ENCODE peak calls at places on chromosomes 13 and 19, in eight cellular contexts. W is AG04450; X is PC-9; P is thyroid gland; C is CD4-positive, alpha-beta T cell; T is astrocyte; Q is hepatocyte; S is right cardiac atrium. M is an unnamed sample.

GRCh38 chr13:106586764-106587163 is 18.8 kb upstream of the ARGLU1 start:
- DNase-seq in W (no peak), X (no peak), P (no peak), C (no peak), T (no peak), Q (no peak), S (no peak), M (no peak)

GRCh38 chr13:40101708-40102359 is 446.4 kb downstream of the COG6 start:
- DNase-seq in W (no peak), X (no peak), P (no peak), C (no peak), T (no peak), Q (no peak), S (no peak), M (no peak)

GRCh38 chr13:52070929-52071523 is 46.5 kb downstream of the UTP14C start:
- DNase-seq in W (no peak), X (no peak), P (no peak), C (peak; percentile 3), T (peak; percentile 16), Q (no peak), S (no peak), M (no peak)

GRCh38 chr19:35959040-35959967 is 23.1 kb downstream of the LRFN3 start:
- DNase-seq in W (no peak), X (no peak), P (peak; percentile 12), C (peak; percentile 83), T (no peak), Q (peak; percentile 33), S (peak; percentile 77), M (peak; percentile 73)

GRCh38 chr13:74708629-74709028 is 574.4 kb upstream of the KLF12 start:
- DNase-seq in W (no peak), X (no peak), P (no peak), C (no peak), T (no peak), Q (no peak), S (no peak), M (no peak)

GRCh38 chr19:30069535-30070197 is 127.6 kb downstream of the URI1 start:
- DNase-seq in W (no peak), X (no peak), P (no peak), C (no peak), T (no peak), Q (no peak), S (no peak), M (no peak)

GRCh38 chr19:43464089-43464775 is 1.2 kb downstream of the LYPD3 start:
- DNase-seq in W (no peak), X (no peak), P (peak; percentile 63), C (peak; percentile 69), T (no peak), Q (peak; percentile 83), S (peak; percentile 94), M (no peak)

GRCh38 chr19:36049080-36049698 is 4.9 kb downstream of the THAP8 start:
- DNase-seq in W (no peak), X (no peak), P (no peak), C (no peak), T (no peak), Q (no peak), S (no peak), M (no peak)

GRCh38 chr13:40568672-40569350 is 97.6 kb downstream of the FOXO1 start:
- DNase-seq in W (no peak), X (no peak), P (no peak), C (no peak), T (peak; percentile 31), Q (no peak), S (no peak), M (no peak)

GRCh38 chr13:53357582-53357981 is 329.0 kb downstream of the OLFM4 start:
- DNase-seq in W (no peak), X (no peak), P (no peak), C (no peak), T (no peak), Q (no peak), S (no peak), M (no peak)

GRCh38 chr19:23071087-23071511 is 45.7 kb upstream of the ZNF730 start:
- DNase-seq in W (no peak), X (no peak), P (peak; percentile 3), C (no peak), T (peak; percentile 18), Q (no peak), S (peak; percentile 75), M (no peak)

GRCh38 chr13:89496478-89496877 is 1825.3 kb downstream of the SLITRK5 start:
- DNase-seq in W (no peak), X (no peak), P (no peak), C (no peak), T (peak; percentile 34), Q (no peak), S (no peak), M (no peak)

GRCh38 chr13:94329754-94330551 is 149.5 kb downstream of the DCT start:
- DNase-seq in W (peak; percentile 70), X (no peak), P (no peak), C (no peak), T (peak; percentile 94), Q (peak; percentile 42), S (no peak), M (no peak)

GRCh38 chr19:5891938-5892771 is 11.4 kb downstream of the NDUFA11 start:
- DNase-seq in W (no peak), X (no peak), P (peak; percentile 41), C (no peak), T (peak; percentile 15), Q (peak; percentile 76), S (peak; percentile 83), M (no peak)

GRCh38 chr13:97134364-97135095 is 87.6 kb upstream of the MBNL2 start:
- DNase-seq in W (no peak), X (no peak), P (no peak), C (no peak), T (peak; percentile 47), Q (no peak), S (no peak), M (no peak)

GRCh38 chr19:16363133-16363851 is 38.7 kb downstream of the KLF2 start:
- DNase-seq in W (no peak), X (peak; percentile 10), P (peak; percentile 69), C (no peak), T (no peak), Q (peak; percentile 64), S (peak; percentile 27), M (no peak)

GRCh38 chr13:97448503-97449251 is 14.7 kb downstream of the RAP2A start:
- DNase-seq in W (no peak), X (no peak), P (no peak), C (no peak), T (no peak), Q (no peak), S (no peak), M (no peak)

GRCh38 chr19:27654266-27654990 is 1558.5 kb downstream of the UQCRFS1 start:
- DNase-seq in W (no peak), X (no peak), P (no peak), C (no peak), T (no peak), Q (no peak), S (no peak), M (no peak)

GRCh38 chr19:27657271-27658051 is 1555.5 kb downstream of the UQCRFS1 start:
- DNase-seq in W (no peak), X (no peak), P (no peak), C (no peak), T (no peak), Q (no peak), S (no peak), M (no peak)

GRCh38 chr19:27647423-27647822 is 1565.5 kb downstream of the UQCRFS1 start:
- DNase-seq in W (no peak), X (no peak), P (no peak), C (no peak), T (no peak), Q (no peak), S (no peak), M (no peak)

GRCh38 chr19:27652796-27653195 is 1560.2 kb downstream of the UQCRFS1 start:
- DNase-seq in W (no peak), X (no peak), P (no peak), C (no peak), T (no peak), Q (no peak), S (no peak), M (no peak)

GRCh38 chr19:27652281-27652680 is 1560.7 kb downstream of the UQCRFS1 start:
- DNase-seq in W (no peak), X (no peak), P (no peak), C (no peak), T (no peak), Q (no peak), S (no peak), M (no peak)
- H3K9me3 ChIP-seq in W (peaks cover 43% of the 10 kb centered on the region), X (no peaks in the 10 kb centered on the region), P (no peaks in the 10 kb centered on the region), C (peaks cover 39% of the 10 kb centered on the region), T (peaks cover 8% of the 10 kb centered on the region), Q (no peaks in the 10 kb centered on the region), S (no peaks in the 10 kb centered on the region), M (peaks cover 2% of the 10 kb centered on the region)

DNA sequence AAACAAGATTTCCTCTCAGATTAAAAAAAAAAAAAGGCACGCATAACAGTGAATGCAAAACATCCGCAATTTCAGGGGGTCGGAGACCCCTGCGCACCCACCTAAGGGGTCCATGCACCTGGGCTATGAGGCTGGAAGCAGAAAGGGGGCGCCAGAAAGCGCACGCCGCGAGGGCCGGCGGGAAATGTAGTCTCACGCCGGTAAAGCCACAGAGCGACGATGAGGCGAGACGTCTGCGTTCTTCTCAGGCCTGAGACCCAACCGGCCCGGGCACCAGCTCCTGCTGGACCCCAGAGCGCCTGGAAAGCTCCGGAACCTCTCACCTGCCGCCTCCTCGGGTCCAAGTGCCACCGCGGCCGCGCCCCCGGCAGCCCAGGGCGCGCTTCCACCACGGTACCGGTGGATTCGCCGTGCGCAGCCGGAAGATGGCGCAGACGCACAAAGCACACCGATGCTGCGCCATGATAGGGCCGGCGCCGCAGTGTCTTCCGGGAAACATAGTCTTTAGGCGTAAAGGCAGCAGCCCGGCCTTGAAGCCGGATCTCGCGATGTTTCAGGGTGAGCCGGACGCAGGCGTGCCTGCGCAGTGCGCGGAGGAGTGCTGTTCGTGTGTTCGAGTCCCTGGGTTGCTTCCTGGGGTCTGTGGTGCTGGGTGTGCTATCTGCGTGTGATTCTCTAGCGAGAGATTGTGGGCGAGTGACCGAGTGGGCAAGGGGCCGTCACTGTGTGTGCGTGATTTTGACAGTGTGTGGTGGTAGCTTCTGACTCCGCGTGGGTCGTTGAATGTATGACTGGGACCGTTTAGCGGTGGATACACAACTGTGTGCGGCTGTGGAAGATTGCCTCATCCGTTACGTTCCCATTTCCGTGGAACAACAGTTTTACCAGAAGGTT is at the start of gene ZNF582:
- DNase-seq in W (peak; percentile 91), X (peak; percentile 89), P (peak; percentile 97), C (peak; percentile 87), T (peak; percentile 93), Q (peak; percentile 98), S (peak; percentile 99), M (peak; percentile 85)
- H3K9me3 ChIP-seq in W (peaks cover 35% of the 10 kb centered on the region), X (peaks cover 21% of the 10 kb centered on the region), P (no peaks in the 10 kb centered on the region), C (peaks cover 33% of the 10 kb centered on the region), T (peaks cover 19% of the 10 kb centered on the region), Q (no peaks in the 10 kb centered on the region), S (no peaks in the 10 kb centered on the region), M (no peaks in the 10 kb centered on the region)

DNA sequence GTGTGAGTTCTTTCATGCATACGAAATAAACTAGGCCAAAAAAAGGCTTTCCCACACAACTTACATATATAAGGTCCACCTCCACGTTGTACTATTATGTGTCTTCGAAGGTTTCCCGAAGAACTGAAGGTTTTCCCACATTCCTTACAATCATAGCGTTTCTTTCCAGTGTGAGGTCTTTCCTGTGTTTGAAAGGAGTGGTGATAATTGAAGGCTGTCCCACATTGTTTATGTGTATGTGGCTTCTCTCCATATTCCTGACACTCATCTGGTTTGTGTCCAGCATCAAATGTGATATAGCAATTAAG is 14.6 kb downstream of the ZNF442 start:
- DNase-seq in W (no peak), X (no peak), P (no peak), C (no peak), T (no peak), Q (no peak), S (no peak), M (no peak)
- H3K9me3 ChIP-seq in W (peaks cover 36% of the 10 kb centered on the region), X (peaks cover 42% of the 10 kb centered on the region), P (no peaks in the 10 kb centered on the region), C (peaks cover 55% of the 10 kb centered on the region), T (peaks cover 46% of the 10 kb centered on the region), Q (peaks cover 47% of the 10 kb centered on the region), S (peaks cover 7% of the 10 kb centered on the region), M (peaks cover 12% of the 10 kb centered on the region)

GRCh38 chr19:54343868-54344267 is 4.9 kb upstream of the LILRA4 start:
- DNase-seq in W (no peak), X (no peak), P (no peak), C (no peak), T (no peak), Q (no peak), S (no peak), M (no peak)
- H3K9me3 ChIP-seq in W (peaks cover 3% of the 10 kb centered on the region), X (peaks cover 5% of the 10 kb centered on the region), P (no peaks in the 10 kb centered on the region), C (no peaks in the 10 kb centered on the region), T (peaks cover 3% of the 10 kb centered on the region), Q (no peaks in the 10 kb centered on the region), S (no peaks in the 10 kb centered on the region), M (no peaks in the 10 kb centered on the region)

M was measured in T-helper 17 cell.